ENCODE peak calls at places on chromosomes 4 and X, in seven cellular contexts. C, X, D, B, M, Y and U are unnamed samples.

GRCh38 chrX:22278375-22278774 is 5.7 kb downstream of the CBLL2 start:
- DNase-seq in D (no peak), M (no peak), B (no peak), Y (no peak), X (no peak), C (no peak), U (no peak)

GRCh38 chr4:118757761-118758213 is 72.6 kb downstream of the METTL14 start:
- DNase-seq in B (peak), C (no peak), D (no peak), M (peak), Y (no peak), X (no peak), U (no peak)

GRCh38 chrX:114221445-114221844 is 362.4 kb upstream of the HTR2C start:
- DNase-seq in M (no peak), Y (no peak), C (no peak), D (no peak), B (no peak), X (no peak), U (no peak)

GRCh38 chrX:25083661-25084060 is 67.9 kb upstream of the ARX start:
- DNase-seq in B (no peak), X (no peak), Y (no peak), M (no peak), D (no peak), C (no peak), U (no peak)

GRCh38 chr4:22490718-22491330 is 25.0 kb downstream of the ADGRA3 start:
- DNase-seq in M (peak), C (no peak), Y (no peak), B (no peak), X (no peak), D (no peak), U (no peak)

GRCh38 chr4:108001540-108001939 is 11.9 kb downstream of the HADH start:
- DNase-seq in B (peak), C (no peak), M (no peak), X (no peak), D (no peak), Y (no peak), U (no peak)

GRCh38 chr4:41160856-41161255 is 53.5 kb downstream of the APBB2 start:
- DNase-seq in Y (no peak), X (no peak), C (peak), B (peak), M (no peak), D (no peak), U (no peak)

GRCh38 chrX:131895002-131895401 is 128.1 kb upstream of the STK26 start:
- DNase-seq in C (no peak), D (peak), X (no peak), M (no peak), B (peak), Y (no peak), U (no peak)

GRCh38 chrX:132489256-132490085 is 633 bp upstream of the MBNL3 start:
- DNase-seq in Y (peak), C (no peak), B (peak), M (no peak), D (no peak), X (peak), U (no peak)

GRCh38 chr4:48722509-48723446 is 57.3 kb downstream of the FRYL start:
- DNase-seq in B (no peak), C (no peak), M (no peak), Y (no peak), D (no peak), X (no peak), U (no peak)

GRCh38 chrX:74445099-74445498 is 23.8 kb downstream of the SLC16A2 start:
- DNase-seq in Y (no peak), D (no peak), X (no peak), M (no peak), C (no peak), B (no peak), U (no peak)

GRCh38 chr4:242121-242848 is 63.0 kb downstream of the ZNF732 start:
- DNase-seq in D (peak), X (peak), M (peak), C (no peak), Y (peak), B (peak), U (no peak)
- TF ChIP-seq CTCF in D (peak), X (peak), M (peak), C (peak), Y (peak), B (peak), U (peak)

DNA sequence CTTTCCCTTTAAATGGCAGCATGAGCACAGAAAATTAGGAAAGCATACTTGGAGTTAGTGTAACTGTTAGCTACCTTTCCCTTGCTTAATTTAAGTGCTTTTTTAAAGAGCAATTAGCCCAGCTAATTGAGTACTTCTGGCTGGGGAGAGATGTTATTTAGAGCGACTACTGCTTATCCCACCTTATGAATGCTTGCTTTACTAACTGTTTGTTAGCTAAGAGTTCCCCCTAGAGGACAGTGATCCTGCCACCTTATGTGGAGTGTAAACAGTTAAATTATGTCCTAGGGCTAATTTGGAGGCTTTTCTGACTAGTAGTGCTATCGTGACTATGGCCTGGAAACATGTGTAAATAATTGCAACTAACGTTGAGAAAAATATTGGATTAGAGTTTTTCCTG is 909.4 kb downstream of the FSTL5 start:
- DNase-seq in X (no peak), B (no peak), Y (no peak), C (no peak), D (no peak), M (no peak), U (no peak)
- TF ChIP-seq CTCF in X (no peak), B (no peak), Y (no peak), C (peak), D (no peak), M (no peak), U (no peak)

DNA sequence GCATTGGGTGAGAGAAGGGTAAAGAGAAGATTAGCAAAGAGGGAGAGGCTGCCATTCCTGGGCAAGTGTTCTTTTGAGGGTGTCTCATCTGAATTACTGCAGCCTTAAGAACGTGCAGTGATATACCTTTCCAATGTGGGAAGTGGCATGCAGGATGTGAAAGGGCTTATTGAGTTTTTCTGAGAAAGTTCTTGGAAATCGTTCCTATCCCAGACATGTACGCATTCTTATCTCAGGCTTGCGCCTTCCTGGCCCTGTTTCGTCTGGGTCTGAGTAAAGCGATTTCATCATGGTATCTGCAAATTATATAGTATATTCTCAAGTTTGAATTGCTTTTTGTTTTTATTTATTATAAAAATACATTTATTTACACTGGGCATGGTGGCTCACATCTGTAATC is 699.8 kb downstream of the TRAM1L1 start:
- DNase-seq in C (no peak), X (no peak), Y (no peak), M (no peak), D (no peak), B (no peak), U (no peak)
- TF ChIP-seq CTCF in C (no peak), X (no peak), Y (no peak), M (no peak), D (no peak), B (no peak), U (no peak)

GRCh38 chr4:1644906-1645657 is 39.0 kb downstream of the FAM53A start:
- DNase-seq in X (no peak), Y (peak), M (no peak), D (no peak), C (no peak), B (no peak), U (no peak)
- TF ChIP-seq CTCF in X (no peak), Y (no peak), M (no peak), D (no peak), C (no peak), B (no peak), U (no peak)

GRCh38 chr4:133921280-133922195 is 280.1 kb downstream of the PABPC4L start:
- DNase-seq in C (peak), B (peak), M (no peak), D (no peak), Y (no peak), X (no peak), U (no peak)
- TF ChIP-seq CTCF in C (peak), B (peak), M (no peak), D (no peak), Y (no peak), X (no peak), U (peak)

DNA sequence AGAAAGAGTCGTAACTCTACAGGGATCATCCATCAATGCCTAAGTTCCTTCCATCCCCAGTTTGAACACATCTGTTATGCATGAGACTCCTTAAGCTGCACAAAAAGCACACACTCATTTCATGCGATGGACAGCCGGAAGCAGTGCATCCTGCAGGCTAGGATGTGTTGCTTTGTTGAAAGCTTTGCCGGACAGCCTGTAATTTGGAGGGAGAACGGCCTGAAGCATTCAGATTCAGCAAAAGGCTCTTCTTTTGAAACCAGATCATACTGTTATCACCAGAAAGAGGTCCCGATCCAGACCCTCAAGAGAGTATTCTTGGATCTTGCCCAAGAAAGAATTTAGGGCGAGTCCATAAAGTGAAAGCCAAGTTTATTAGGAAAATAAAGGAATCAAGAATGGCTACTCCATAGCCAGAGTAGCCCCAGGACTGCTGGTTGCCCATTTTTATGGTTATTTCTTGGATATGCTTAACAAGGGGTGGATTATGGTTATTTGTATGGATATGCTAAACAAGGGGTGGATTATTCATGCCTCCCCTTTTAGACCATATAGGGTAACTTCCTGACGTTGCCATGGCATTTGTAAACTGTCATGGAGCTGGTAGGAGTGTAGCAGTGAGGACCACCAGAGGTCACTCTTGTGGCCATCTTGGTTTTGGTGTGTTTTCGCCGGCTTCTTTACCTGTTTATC is 48.1 kb upstream of the DHRSX start:
- DNase-seq in B (no peak), C (no peak), Y (no peak), M (no peak), D (no peak), X (no peak), U (no peak)
- TF ChIP-seq CTCF in B (no peak), C (no peak), Y (no peak), M (peak), D (no peak), X (no peak), U (no peak)